ENCODE peak calls at places on chromosomes 5 and 9, in four cellular contexts. Z is mesenchymal stem cell, X is frontal cortex, J is right atrium auricular region. F is an unnamed sample.

GRCh38 chr9:5560439-5560838 is 50.1 kb downstream of the PDCD1LG2 start:
- DNase-seq in Z (no peak), X (no peak), J (no peak), F (no peak)

GRCh38 chr5:160324885-160325284 is 12.5 kb upstream of the CCNJL start:
- DNase-seq in Z (no peak), X (no peak), J (no peak), F (no peak)

GRCh38 chr9:131111186-131111853 is 14.1 kb upstream of the NUP214 start:
- DNase-seq in Z (no peak), X (no peak), J (no peak), F (no peak)

GRCh38 chr5:125046838-125047237 is 300.4 kb upstream of the ZNF608 start:
- DNase-seq in Z (no peak), X (no peak), J (no peak), F (no peak)

GRCh38 chr5:127813633-127814171 is 110.5 kb downstream of the CCDC192 start:
- DNase-seq in Z (peak; percentile 42), X (no peak), J (no peak), F (peak; percentile 77)

GRCh38 chr5:142819292-142819691 is 49.1 kb downstream of the ARHGAP26 start:
- DNase-seq in Z (no peak), X (no peak), J (no peak), F (no peak)

GRCh38 chr9:33752130-33752637 is 43.2 kb upstream of the PRSS3 start:
- DNase-seq in Z (no peak), X (no peak), J (no peak), F (no peak)

GRCh38 chr9:22244141-22245011 is 202.2 kb upstream of the DMRTA1 start:
- DNase-seq in Z (peak; percentile 80), X (peak; percentile 9), J (no peak), F (peak; percentile 70)

GRCh38 chr5:142167458-142167857 is 58.9 kb downstream of the NDFIP1 start:
- DNase-seq in Z (no peak), X (no peak), J (no peak), F (no peak)

GRCh38 chr5:107486489-107486888 is 184.2 kb downstream of the EFNA5 start:
- DNase-seq in Z (peak; percentile 80), X (no peak), J (no peak), F (no peak)

GRCh38 chr9:85900504-85901201 is 40.3 kb upstream of the NAA35 start:
- DNase-seq in Z (peak; percentile 47), X (no peak), J (no peak), F (peak; percentile 69)

GRCh38 chr9:127779136-127779981 is 893 bp upstream of the SH2D3C start:
- DNase-seq in Z (peak; percentile 27), X (no peak), J (no peak), F (no peak)

GRCh38 chr5:95818181-95819147 is 4.1 kb downstream of the GLRX start:
- DNase-seq in Z (no peak), X (no peak), J (no peak), F (no peak)

GRCh38 chr5:73296772-73297171 is 123.8 kb downstream of the TMEM174 start:
- DNase-seq in Z (peak; percentile 83), X (no peak), J (no peak), F (no peak)

GRCh38 chr5:151718168-151718567 is 31.5 kb upstream of the SPARC start:
- DNase-seq in Z (peak; percentile 55), X (no peak), J (no peak), F (no peak)

GRCh38 chr5:1504244-1504595 is 19.5 kb downstream of the LPCAT1 start:
- DNase-seq in Z (no peak), X (no peak), J (no peak), F (no peak)

GRCh38 chr9:121169094-121169601 is 32.5 kb downstream of the RAB14 start:
- DNase-seq in Z (no peak), X (no peak), J (peak; percentile 68), F (peak; percentile 50)

GRCh38 chr9:97889941-97890557 is 32.3 kb downstream of the TRMO start:
- DNase-seq in Z (peak; percentile 6), X (no peak), J (no peak), F (peak; percentile 53)

GRCh38 chr5:179368806-179369529 is 23.7 kb upstream of the ADAMTS2 start:
- DNase-seq in Z (no peak), X (no peak), J (no peak), F (no peak)

GRCh38 chr5:39674209-39675082 is 249.7 kb upstream of the DAB2 start:
- DNase-seq in Z (no peak), X (no peak), J (no peak), F (no peak)

GRCh38 chr9:116286287-116286686 is 132.7 kb downstream of the PAPPA start:
- DNase-seq in Z (peak; percentile 42), X (no peak), J (no peak), F (no peak)

GRCh38 chr5:72093824-72094223 is 13.5 kb upstream of the MAP1B start:
- DNase-seq in Z (no peak), X (no peak), J (no peak), F (no peak)

GRCh38 chr5:145921211-145921610 is 15.2 kb upstream of the SH3RF2 start:
- DNase-seq in Z (no peak), X (no peak), J (no peak), F (no peak)

GRCh38 chr5:61020415-61020814 is 75.4 kb downstream of the NDUFAF2 start:
- DNase-seq in Z (peak; percentile 35), X (no peak), J (no peak), F (no peak)

GRCh38 chr5:10307206-10308148 is at the start of gene CMBL:
- DNase-seq in Z (peak; percentile 66), X (peak; percentile 58), J (no peak), F (peak; percentile 58)

GRCh38 chr9:136759436-136760325 is 1.6 kb upstream of the LCN8 start:
- DNase-seq in Z (no peak), X (no peak), J (no peak), F (no peak)

GRCh38 chr9:76687861-76688374 is 76.3 kb upstream of the PCA3 start:
- DNase-seq in Z (peak; percentile 81), X (no peak), J (peak; percentile 76), F (peak; percentile 93)

GRCh38 chr5:32277782-32278181 is 35.0 kb downstream of the MTMR12 start:
- DNase-seq in Z (no peak), X (no peak), J (no peak), F (no peak)

GRCh38 chr5:110398951-110399350 is 327.5 kb downstream of the TMEM232 start:
- DNase-seq in Z (no peak), X (no peak), J (no peak), F (no peak)

GRCh38 chr5:91206734-91207133 is 176.4 kb downstream of the ARRDC3 start:
- DNase-seq in Z (peak; percentile 63), X (no peak), J (no peak), F (peak; percentile 18)

GRCh38 chr5:100643473-100643872 is 108.3 kb downstream of the FAM174A start:
- DNase-seq in Z (peak; percentile 19), X (no peak), J (no peak), F (peak; percentile 43)

GRCh38 chr9:125405938-125406811 is 144.5 kb downstream of the GAPVD1 start:
- DNase-seq in Z (peak; percentile 74), X (no peak), J (no peak), F (peak; percentile 23)

GRCh38 chr5:80289320-80289719 is 30.5 kb upstream of the SPZ1 start:
- DNase-seq in Z (no peak), X (no peak), J (no peak), F (no peak)

GRCh38 chr9:34328500-34328982 is 527 bp downstream of the KIF24 start:
- DNase-seq in Z (no peak), X (no peak), J (no peak), F (no peak)

GRCh38 chr5:125685771-125686170 is 737.4 kb upstream of the GRAMD2B start:
- DNase-seq in Z (no peak), X (no peak), J (no peak), F (no peak)

GRCh38 chr9:22342489-22343217 is 104.0 kb upstream of the DMRTA1 start:
- DNase-seq in Z (peak; percentile 45), X (no peak), J (no peak), F (no peak)